ENCODE peak calls at places on chromosomes 1 and 21, in ten cellular contexts. P, L, K, V, E, W, G, Z, R and F are unnamed samples.

GRCh38 chr1:116942344-116942743 is 32.6 kb downstream of the PTGFRN start:
- DNase-seq in Z (no peak), E (no peak), P (no peak), K (no peak), R (no peak), G (no peak), W (no peak), L (no peak), V (no peak), F (no peak)

GRCh38 chr21:44093761-44094160 is 13.4 kb upstream of the PWP2 start:
- DNase-seq in E (no peak), V (no peak), W (no peak), L (no peak), P (peak; percentile 76), K (no peak), G (no peak), R (no peak), Z (no peak), F (no peak)

GRCh38 chr1:91020967-91021685 is 709 bp downstream of the ZNF644 start:
- DNase-seq in L (peak; percentile 89), R (peak; percentile 78), W (peak; percentile 40), V (peak; percentile 54), G (peak; percentile 73), P (peak; percentile 82), K (peak; percentile 77), E (peak; percentile 87), Z (peak; percentile 68), F (peak; percentile 68)

GRCh38 chr1:7538033-7538432 is 233.1 kb upstream of the VAMP3 start:
- DNase-seq in G (no peak), K (peak; percentile 23), L (peak; percentile 90), V (no peak), E (no peak), Z (no peak), P (no peak), R (no peak), W (no peak), F (no peak)

GRCh38 chr1:6859415-6860343 is 74.4 kb downstream of the CAMTA1 start:
- DNase-seq in P (no peak), W (no peak), V (no peak), Z (no peak), L (peak; percentile 99), R (peak; percentile 72), E (no peak), G (no peak), K (no peak), F (no peak)

GRCh38 chr21:35400233-35400939 is 351.3 kb upstream of the RUNX1 start:
- DNase-seq in K (no peak), E (no peak), L (peak; percentile 67), R (no peak), Z (peak; percentile 57), V (peak; percentile 15), G (peak; percentile 32), W (peak; percentile 5), P (peak; percentile 48), F (peak; percentile 18)

GRCh38 chr1:239228451-239228850 is 157.9 kb upstream of the CHRM3 start:
- DNase-seq in V (no peak), W (no peak), L (no peak), P (no peak), E (no peak), K (no peak), R (no peak), G (no peak), Z (no peak), F (no peak)

GRCh38 chr1:9031484-9032259 is 5.4 kb upstream of the SLC2A7 start:
- DNase-seq in Z (no peak), K (peak; percentile 77), L (no peak), V (no peak), W (no peak), E (no peak), G (no peak), R (no peak), P (no peak), F (no peak)

GRCh38 chr1:33442141-33442540 is 11.2 kb upstream of the PHC2 start:
- DNase-seq in R (no peak), L (peak; percentile 37), E (no peak), Z (no peak), K (no peak), W (no peak), G (no peak), V (no peak), P (no peak), F (no peak)

GRCh38 chr1:68814067-68814466 is 317.2 kb upstream of the DEPDC1 start:
- DNase-seq in R (no peak), L (no peak), K (no peak), W (no peak), P (no peak), G (no peak), V (no peak), Z (no peak), E (no peak), F (no peak)

GRCh38 chr21:42388740-42389448 is 7.0 kb downstream of the TMPRSS3 start:
- DNase-seq in P (no peak), R (no peak), W (no peak), K (no peak), E (peak; percentile 22), V (no peak), G (peak; percentile 75), Z (peak; percentile 43), L (no peak), F (no peak)

GRCh38 chr1:86849756-86850155 is 64.2 kb downstream of the SELENOF start:
- DNase-seq in P (no peak), Z (no peak), R (no peak), L (no peak), G (no peak), K (no peak), V (no peak), W (no peak), E (no peak), F (no peak)

GRCh38 chr21:42013338-42013737 is 3.2 kb upstream of the ZBTB21 start:
- DNase-seq in R (no peak), K (no peak), G (no peak), V (no peak), W (no peak), E (no peak), Z (no peak), L (no peak), P (no peak), F (no peak)

GRCh38 chr1:154951901-154952657 is 3.8 kb downstream of the PBXIP1 start:
- DNase-seq in W (no peak), L (no peak), K (peak; percentile 59), E (no peak), G (no peak), Z (no peak), R (no peak), V (no peak), P (peak; percentile 83), F (no peak)

GRCh38 chr21:45596704-45597318 is 46.7 kb upstream of the PCBP3 start:
- DNase-seq in Z (peak; percentile 86), L (peak; percentile 28), W (peak; percentile 74), K (peak; percentile 86), E (peak; percentile 85), R (peak; percentile 83), G (peak; percentile 79), P (peak; percentile 93), V (peak; percentile 30), F (peak; percentile 38)

GRCh38 chr1:206801467-206801866 is 29.2 kb upstream of the IL10 start:
- DNase-seq in V (no peak), K (no peak), R (no peak), Z (no peak), P (no peak), G (no peak), W (no peak), E (no peak), L (no peak), F (no peak)
- TF ChIP-seq POLR2A in V (no peak), K (no peak), R (no peak), Z (no peak), P (no peak), G (no peak), W (no peak), E (no peak), L (no peak), F (no peak)

GRCh38 chr1:145978860-145979745 is 14.6 kb downstream of the POLR3GL start:
- DNase-seq in W (no peak), E (peak; percentile 98), P (peak; percentile 98), L (peak; percentile 100), R (peak; percentile 98), G (peak; percentile 90), Z (peak; percentile 97), K (peak; percentile 89), V (peak; percentile 98), F (peak; percentile 76)

GRCh38 chr1:145981299-145981600 is 15.1 kb downstream of the TXNIP start:
- DNase-seq in K (no peak), W (no peak), L (no peak), E (no peak), Z (no peak), P (peak; percentile 49), G (no peak), V (no peak), R (no peak), F (peak; percentile 38)

GRCh38 chr1:145977486-145978476 is 13.3 kb downstream of the POLR3GL start:
- DNase-seq in W (peak; percentile 82), Z (peak; percentile 81), K (no peak), V (no peak), E (peak; percentile 94), L (peak; percentile 85), P (peak; percentile 93), R (peak; percentile 89), G (peak; percentile 89), F (peak; percentile 85)

GRCh38 chr1:145978477-145978859 is 14.0 kb downstream of the POLR3GL start:
- DNase-seq in K (no peak), W (no peak), P (no peak), R (no peak), L (no peak), V (no peak), Z (no peak), E (no peak), G (no peak), F (no peak)

GRCh38 chr1:145979746-145980435 is 15.4 kb downstream of the POLR3GL start:
- DNase-seq in G (peak; percentile 21), Z (no peak), L (no peak), K (no peak), W (no peak), R (peak; percentile 74), P (peak; percentile 73), E (peak; percentile 75), V (no peak), F (no peak)
- H3K4me3 ChIP-seq in G (no peak overlapping the region), Z (no peak overlapping the region), L (no peak overlapping the region), K (peak overlapping the region; percentile 45), W (no peak overlapping the region), R (peak overlapping the region; percentile 25), P (peak overlapping the region; percentile 7), E (peak overlapping the region; percentile 14), V (no peak overlapping the region), F (peak overlapping the region; percentile 44)

DNA sequence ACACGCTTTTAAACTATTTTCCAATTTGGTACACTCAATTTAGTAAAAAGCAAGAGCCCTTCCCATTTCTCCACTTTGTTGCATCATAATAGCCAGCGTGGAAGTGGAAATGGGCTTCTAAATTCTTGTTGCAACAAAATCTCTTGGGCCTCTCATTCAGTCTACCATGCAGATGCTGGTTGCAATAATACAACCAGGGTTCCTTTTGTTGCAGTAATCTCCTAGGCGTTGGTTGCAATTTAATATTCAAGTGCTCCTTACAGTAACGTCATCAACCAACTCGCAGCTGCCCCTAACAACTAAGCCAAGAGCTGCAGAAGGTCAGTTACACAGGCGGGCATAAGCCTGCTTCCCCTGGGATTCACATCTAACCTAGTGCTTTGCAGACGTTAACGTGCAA is 2.7 kb upstream of the HDGF start:
- DNase-seq in Z (no peak), L (no peak), R (no peak), K (no peak), P (peak; percentile 4), W (no peak), G (no peak), V (no peak), E (no peak), F (no peak)
- TF ChIP-seq POLR2A in Z (no peak), L (no peak), R (no peak), K (no peak), P (no peak), W (no peak), G (no peak), V (no peak), E (no peak), F (no peak)

GRCh38 chr1:151167116-151167515 is 1.2 kb downstream of the SCNM1 start:
- DNase-seq in P (no peak), K (no peak), E (no peak), Z (no peak), V (no peak), W (no peak), R (no peak), L (no peak), G (no peak), F (no peak)
- H3K4me3 ChIP-seq in P (no peak overlapping the region), K (peak overlapping the region; percentile 82), E (no peak overlapping the region), Z (peak overlapping the region; percentile 64), V (no peak overlapping the region), W (peak overlapping the region; percentile 75), R (peak overlapping the region; percentile 70), L (peak overlapping the region; percentile 65), G (no peak overlapping the region), F (peak overlapping the region; percentile 67)